ENCODE peak calls at places on chromosome 11, in ten cellular contexts. V is breast epithelium, Z is tibial nerve, Y is A549, F is vagina, J is prostate gland, I is body of pancreas, W is lower leg skin, X is esophagus squamous epithelium, A is stomach. M is an unnamed sample.

GRCh38 chr11:111918390-111919256 is at the start of gene C11orf52:
- DNase-seq in F (no peak), Y (no peak), V (peak), A (peak), Z (no peak), I (peak), X (no peak), J (peak), W (no peak), M (no peak)

GRCh38 chr11:45805305-45806071 is 539 bp downstream of the SLC35C1 start:
- DNase-seq in I (peak), F (peak), Y (peak), V (peak), Z (no peak), X (peak), W (peak), J (no peak), A (peak), M (no peak)

GRCh38 chr11:77062924-77063323 is 3.8 kb upstream of the CAPN5 start:
- DNase-seq in V (no peak), A (no peak), F (no peak), Z (no peak), I (no peak), X (no peak), J (no peak), W (peak), Y (no peak), M (no peak)

GRCh38 chr11:23797624-23798419 is 699.0 kb upstream of the LUZP2 start:
- DNase-seq in X (no peak), F (no peak), J (no peak), A (no peak), V (no peak), Y (no peak), I (peak), Z (no peak), W (no peak), M (no peak)

GRCh38 chr11:106152013-106152412 is 74.6 kb downstream of the AASDHPPT start:
- DNase-seq in V (no peak), F (no peak), W (no peak), I (peak), X (no peak), Y (no peak), J (peak), Z (no peak), A (peak), M (no peak)

GRCh38 chr11:29336727-29337212 is 680.1 kb downstream of the KCNA4 start:
- DNase-seq in V (no peak), X (no peak), Z (no peak), J (no peak), A (no peak), F (no peak), Y (no peak), I (no peak), W (no peak), M (no peak)

GRCh38 chr11:133500435-133500834 is 31.9 kb downstream of the OPCML start:
- DNase-seq in V (no peak), I (no peak), Z (no peak), F (no peak), J (no peak), W (peak), Y (no peak), A (no peak), X (no peak), M (no peak)

GRCh38 chr11:101929516-101929915 is 13.2 kb upstream of the ANGPTL5 start:
- DNase-seq in I (no peak), V (no peak), A (no peak), Z (no peak), Y (no peak), F (no peak), X (no peak), W (no peak), J (no peak), M (no peak)

GRCh38 chr11:134583397-134583990 is 171.5 kb upstream of the B3GAT1 start:
- DNase-seq in X (no peak), F (peak), Z (no peak), W (no peak), A (no peak), V (no peak), J (no peak), I (no peak), Y (no peak), M (no peak)

GRCh38 chr11:8271106-8271886 is 7.6 kb upstream of the LMO1 start:
- DNase-seq in W (peak), I (no peak), J (no peak), X (no peak), V (no peak), A (no peak), F (no peak), Z (no peak), Y (no peak), M (no peak)

GRCh38 chr11:95429376-95429907 is 198.4 kb upstream of the SESN3 start:
- DNase-seq in I (no peak), F (no peak), A (no peak), Z (no peak), V (no peak), X (no peak), W (no peak), J (no peak), Y (no peak), M (no peak)

GRCh38 chr11:92269021-92269420 is 44.4 kb downstream of the FAT3 start:
- DNase-seq in J (no peak), W (no peak), X (no peak), Z (no peak), V (no peak), Y (peak), A (no peak), I (no peak), F (no peak), M (no peak)

GRCh38 chr11:107473797-107474196 is 16.2 kb upstream of the CWF19L2 start:
- DNase-seq in J (no peak), Y (no peak), F (no peak), V (no peak), W (no peak), I (no peak), Z (no peak), X (no peak), A (no peak), M (no peak)

GRCh38 chr11:46277313-46277622 is 194 bp upstream of the CREB3L1 start:
- DNase-seq in A (no peak), Z (no peak), I (peak), W (no peak), X (no peak), V (peak), J (peak), Y (no peak), F (no peak), M (no peak)

GRCh38 chr11:15976433-15977045 is 379.8 kb downstream of the SOX6 start:
- DNase-seq in Y (no peak), W (no peak), A (no peak), I (no peak), Z (no peak), F (no peak), J (no peak), V (no peak), X (no peak), M (no peak)

GRCh38 chr11:19294444-19294843 is 53.7 kb upstream of the E2F8 start:
- DNase-seq in F (no peak), A (no peak), Z (no peak), W (no peak), Y (no peak), V (no peak), I (no peak), X (no peak), J (no peak), M (no peak)

GRCh38 chr11:114134870-114135269 is 75.4 kb downstream of the ZBTB16 start:
- DNase-seq in A (no peak), F (no peak), V (no peak), I (no peak), Y (no peak), W (peak), Z (no peak), X (no peak), J (no peak), M (no peak)

GRCh38 chr11:117064275-117064674 is 34.0 kb downstream of the SIK3 start:
- DNase-seq in W (no peak), V (no peak), F (no peak), I (no peak), A (no peak), Y (no peak), X (no peak), Z (no peak), J (no peak), M (no peak)

GRCh38 chr11:121961228-121961860 is 154.7 kb downstream of the BLID start:
- DNase-seq in I (no peak), X (no peak), V (no peak), J (no peak), Y (no peak), Z (no peak), W (no peak), A (no peak), F (no peak), M (no peak)

GRCh38 chr11:74838188-74838587 is 89.5 kb downstream of the RNF169 start:
- DNase-seq in W (no peak), A (no peak), F (no peak), X (no peak), I (no peak), V (no peak), J (no peak), Z (no peak), Y (no peak), M (no peak)

GRCh38 chr11:94776351-94777321 is 8.5 kb downstream of the AMOTL1 start:
- DNase-seq in A (peak), I (peak), Y (no peak), V (no peak), X (no peak), W (peak), F (no peak), J (peak), Z (no peak), M (no peak)

GRCh38 chr11:104956528-104956927 is 11.8 kb downstream of the CASP4 start:
- DNase-seq in X (no peak), J (peak), I (peak), A (no peak), W (no peak), Z (no peak), V (no peak), F (no peak), Y (no peak), M (no peak)

GRCh38 chr11:20060180-20060579 is 100.1 kb downstream of the DBX1 start:
- DNase-seq in V (no peak), Z (no peak), I (no peak), A (no peak), X (no peak), W (no peak), F (no peak), Y (no peak), J (no peak), M (no peak)

GRCh38 chr11:6799402-6799801 is at the start of gene OR6A2:
- DNase-seq in W (no peak), F (no peak), Y (no peak), I (no peak), A (no peak), J (no peak), X (no peak), V (no peak), Z (no peak), M (no peak)

GRCh38 chr11:114131366-114131963 is 72.0 kb downstream of the ZBTB16 start:
- DNase-seq in J (no peak), X (no peak), Y (no peak), Z (no peak), W (no peak), A (no peak), F (no peak), V (no peak), I (no peak), M (no peak)

GRCh38 chr11:55942785-55943392 is 6.7 kb upstream of the OR5I1 start:
- DNase-seq in W (no peak), A (no peak), V (no peak), Z (no peak), X (no peak), F (no peak), J (no peak), Y (peak), I (peak), M (no peak)

GRCh38 chr11:62242021-62242420 is at the start of gene SCGB1D2:
- DNase-seq in W (no peak), V (peak), Z (no peak), A (no peak), I (peak), Y (peak), X (no peak), F (no peak), J (peak), M (no peak)

GRCh38 chr11:84465040-84465439 is 1162.1 kb downstream of the DLG2 start:
- DNase-seq in X (no peak), W (no peak), J (no peak), Z (no peak), Y (no peak), F (no peak), V (no peak), I (peak), A (no peak), M (no peak)

GRCh38 chr11:34519595-34520235 is 6.1 kb upstream of the ELF5 start:
- DNase-seq in F (no peak), Y (no peak), A (no peak), J (no peak), V (no peak), Z (no peak), W (no peak), I (no peak), X (no peak), M (no peak)

GRCh38 chr11:34513674-34513995 is at the start of gene ELF5:
- DNase-seq in Y (no peak), W (no peak), F (no peak), Z (no peak), X (no peak), V (peak), J (peak), I (peak), A (no peak), M (no peak)

GRCh38 chr11:34514050-34514449 is 456 bp upstream of the ELF5 start:
- DNase-seq in F (no peak), Z (no peak), A (no peak), I (no peak), W (no peak), X (no peak), Y (no peak), V (no peak), J (no peak), M (no peak)

GRCh38 chr11:34514597-34514996 is 1.0 kb upstream of the ELF5 start:
- DNase-seq in W (no peak), X (no peak), Y (no peak), Z (no peak), V (no peak), F (no peak), J (no peak), I (no peak), A (no peak), M (no peak)

DNA sequence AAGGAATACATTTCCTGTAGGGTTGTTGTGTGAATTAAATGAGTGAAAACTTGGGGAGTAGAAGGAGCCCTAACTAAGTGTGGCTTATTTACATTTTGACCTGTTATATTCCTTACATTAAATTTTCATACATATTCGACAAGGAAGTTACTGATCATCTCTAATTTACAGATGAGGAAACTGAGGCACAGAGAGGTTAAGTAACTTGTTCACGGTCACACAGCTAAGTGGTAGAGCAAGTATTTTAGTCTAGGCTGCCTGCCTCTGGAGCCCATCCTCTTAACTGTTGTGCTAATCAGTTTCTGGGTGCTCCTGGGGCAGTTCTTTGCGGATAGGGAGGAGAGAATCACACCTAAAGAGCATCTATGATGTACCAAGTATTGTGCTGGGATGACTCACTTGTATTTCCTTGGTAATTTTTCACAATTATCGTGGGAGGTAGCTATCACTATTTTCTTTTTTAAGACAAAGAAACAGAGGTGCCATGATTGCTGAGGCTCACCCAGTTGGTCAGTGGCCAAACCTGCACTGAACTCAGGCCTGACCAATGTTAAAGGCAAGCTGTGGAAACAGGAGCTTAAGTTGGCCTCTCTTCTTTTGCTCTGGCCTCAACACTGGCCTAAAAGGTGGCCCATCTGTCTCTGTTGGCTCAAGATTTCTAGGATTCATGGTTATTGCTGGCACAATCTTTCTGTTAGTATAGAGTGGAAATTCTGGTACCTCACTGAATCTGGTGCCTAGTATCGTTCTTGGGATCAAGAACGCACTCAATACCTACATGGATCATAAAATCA is 2.9 kb upstream of the ELF5 start:
- DNase-seq in X (no peak), I (no peak), F (no peak), Y (no peak), W (no peak), V (no peak), A (no peak), Z (no peak), J (no peak), M (no peak)
- TF ChIP-seq POLR2A in X (no peak), I (no peak), F (no peak), Y (no peak), W (no peak), V (no peak), A (no peak), Z (no peak), J (no peak), M (no peak)

DNA sequence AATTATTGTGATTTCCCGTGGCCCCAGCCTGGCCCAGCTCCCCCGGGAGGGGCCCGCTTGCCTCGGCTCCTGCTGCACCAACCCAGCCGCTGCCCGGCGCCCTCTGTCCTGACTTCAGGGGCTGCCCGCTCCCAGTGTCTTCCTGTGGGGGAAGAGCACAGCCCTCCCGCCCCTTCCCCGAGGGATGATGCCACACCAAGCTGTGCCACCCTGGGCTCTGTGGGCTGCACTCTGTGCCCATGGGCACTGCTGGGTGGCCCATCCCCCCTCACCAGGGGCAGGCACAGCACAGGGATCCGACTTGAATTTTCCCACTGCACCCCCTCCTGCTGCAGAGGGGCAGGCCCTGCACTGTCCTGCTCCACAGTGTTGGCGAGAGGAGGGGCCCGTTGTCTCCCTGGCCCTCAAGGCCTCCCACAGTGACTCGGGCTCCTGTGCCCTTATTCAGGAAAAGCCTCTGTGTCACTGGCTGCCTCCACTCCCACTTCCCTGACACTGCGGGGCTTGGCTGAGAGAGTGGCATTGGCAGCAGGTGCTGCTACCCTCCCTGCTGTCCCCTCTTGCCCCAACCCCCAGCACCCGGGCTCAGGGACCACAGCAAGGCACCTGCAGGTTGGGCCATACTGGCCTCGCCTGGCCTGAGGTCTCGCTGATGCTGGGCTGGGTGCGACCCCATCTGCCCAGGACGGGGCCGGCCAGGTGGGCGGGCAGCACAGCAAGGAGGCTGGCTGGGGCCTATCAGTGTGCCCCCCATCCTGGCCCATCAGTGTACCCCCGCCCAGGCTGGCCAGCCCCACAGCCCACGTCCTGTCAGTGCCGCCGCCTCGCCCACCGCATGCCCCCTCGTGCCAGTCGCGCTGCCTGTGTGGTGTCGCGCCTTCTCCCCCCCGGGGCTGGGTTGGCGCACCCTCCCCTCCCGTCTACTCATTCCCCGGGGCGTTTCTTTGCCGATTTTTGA is 3.3 kb upstream of the ANKRD13D start:
- DNase-seq in I (no peak), F (no peak), X (no peak), Z (no peak), W (no peak), Y (no peak), A (no peak), J (no peak), V (no peak), M (no peak)
- TF ChIP-seq POLR2A in I (no peak), F (no peak), X (no peak), Z (no peak), W (no peak), Y (no peak), A (no peak), J (no peak), V (no peak), M (no peak)

DNA sequence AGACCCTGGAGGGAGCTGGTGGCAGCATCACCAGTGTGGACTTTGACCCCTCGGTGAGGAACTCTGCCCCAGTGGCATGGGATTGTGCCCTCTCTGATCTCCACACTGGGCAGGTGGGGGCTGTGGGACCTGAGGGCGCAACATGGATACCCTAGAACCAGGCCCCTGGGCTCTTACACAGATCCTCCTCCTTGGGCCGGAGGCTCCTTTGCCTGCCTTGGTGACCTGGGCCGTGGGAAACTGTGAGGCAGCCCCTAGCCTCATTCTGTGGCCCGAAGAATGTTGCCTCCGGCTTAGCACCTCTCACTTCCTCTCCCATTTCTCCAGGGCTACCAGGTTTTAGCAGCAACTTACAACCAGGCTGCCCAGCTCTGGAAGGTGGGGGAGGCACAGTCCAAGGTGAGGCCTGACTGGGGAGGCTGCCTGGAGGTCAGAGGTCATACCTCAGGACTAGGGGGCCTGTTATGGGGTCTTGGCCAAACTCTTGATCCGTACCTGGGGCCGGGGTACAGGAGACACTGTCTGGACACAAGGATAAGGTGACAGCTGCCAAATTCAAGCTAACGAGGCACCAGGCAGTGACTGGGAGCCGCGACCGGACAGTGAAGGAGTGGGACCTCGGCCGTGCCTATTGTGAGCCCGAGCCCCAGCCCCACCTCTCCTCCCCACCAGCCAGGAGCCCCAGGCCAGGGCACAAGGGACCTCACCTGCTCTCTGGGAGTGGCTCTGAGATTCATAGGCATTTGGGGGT is 12.2 kb downstream of the ATG16L2 start:
- DNase-seq in V (no peak), F (no peak), I (no peak), Y (no peak), A (no peak), Z (no peak), W (peak), J (no peak), X (no peak), M (no peak)
- TF ChIP-seq POLR2A in V (no peak), F (no peak), I (no peak), Y (no peak), A (no peak), Z (no peak), W (no peak), J (no peak), X (no peak), M (peak)

DNA sequence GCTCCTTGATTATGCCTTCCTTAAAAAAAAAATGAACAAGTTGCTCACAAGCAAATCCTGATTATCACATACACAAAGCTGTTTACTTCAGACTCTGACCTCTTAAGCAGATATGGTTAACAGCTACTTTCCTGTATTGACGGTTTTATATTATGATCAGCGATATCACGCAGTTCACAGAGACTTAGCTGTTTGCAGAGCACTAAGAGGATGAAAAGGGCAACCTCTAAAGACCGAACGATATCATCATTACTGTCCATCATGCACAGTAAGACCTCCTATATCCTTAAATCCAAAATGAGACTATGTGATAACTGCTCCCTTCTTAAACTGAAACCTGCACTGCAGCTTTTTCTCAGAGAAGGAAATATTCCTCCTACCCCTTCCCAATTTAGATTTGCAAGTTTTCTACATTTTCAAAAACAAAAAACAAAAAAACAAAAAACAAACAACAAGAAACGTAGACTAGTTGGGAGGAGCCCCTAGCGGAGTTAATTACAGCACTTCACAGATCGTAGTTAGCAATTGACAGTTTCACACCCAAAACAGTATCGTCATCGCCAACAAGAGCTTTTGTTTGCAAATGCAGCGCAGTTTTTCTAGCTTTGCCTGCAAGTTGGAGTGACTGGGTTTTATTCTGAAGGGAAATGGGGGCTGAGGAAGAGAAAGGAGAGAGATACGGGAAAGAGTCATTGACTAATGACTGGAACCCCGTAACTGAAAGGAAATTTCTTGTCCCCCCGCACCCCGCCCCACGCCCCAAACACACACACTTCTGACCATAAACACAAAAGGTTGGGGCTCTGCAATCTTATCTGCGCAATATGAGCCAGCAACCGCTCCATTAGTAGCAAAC is 1.2 kb downstream of the DDX6 start:
- DNase-seq in Y (no peak), F (no peak), V (no peak), I (peak), X (no peak), A (no peak), J (peak), W (no peak), Z (no peak), M (no peak)
- TF ChIP-seq POLR2A in Y (no peak), F (no peak), V (no peak), I (no peak), X (no peak), A (no peak), J (no peak), W (no peak), Z (no peak), M (no peak)